ENCODE peak calls at places on chromosomes 16 and 17, in four cellular contexts. Q is effector CD4-positive, alpha-beta T cell; K is AG09309; Z is H4. P is an unnamed sample.

GRCh38 chr17:17765921-17766320 is 70.9 kb downstream of the SREBF1 start:
- DNase-seq in Z (no peak), K (no peak), Q (no peak), P (no peak)

GRCh38 chr17:30922235-30922993 is 669 bp downstream of the ADAP2 start:
- DNase-seq in Q (no peak), Z (no peak), K (no peak), P (no peak)

GRCh38 chr17:40629850-40630249 is 17.8 kb downstream of the SMARCE1 start:
- DNase-seq in Z (no peak), K (no peak), Q (no peak), P (no peak)

GRCh38 chr17:933168-934083 is 46.1 kb downstream of the NXN start:
- DNase-seq in Q (no peak), K (peak), Z (peak), P (peak)

GRCh38 chr17:69716571-69716970 is 302.1 kb downstream of the MAP2K6 start:
- DNase-seq in Z (no peak), K (peak), Q (no peak), P (peak)

GRCh38 chr16:17078950-17079631 is 391.7 kb downstream of the XYLT1 start:
- DNase-seq in K (no peak), Q (no peak), Z (no peak), P (no peak)

GRCh38 chr17:2051388-2052237 is 3.3 kb upstream of the HIC1 start:
- DNase-seq in K (no peak), Q (no peak), Z (no peak), P (no peak)

GRCh38 chr16:31704138-31704537 is 169.5 kb upstream of the ZNF267 start:
- DNase-seq in Q (no peak), K (no peak), Z (no peak), P (no peak)

GRCh38 chr17:1931759-1932579 is 93.2 kb downstream of the RTN4RL1 start:
- DNase-seq in Z (no peak), Q (no peak), K (no peak), P (peak)

GRCh38 chr17:78345791-78346494 is 13.9 kb downstream of the SOCS3 start:
- DNase-seq in Z (no peak), Q (no peak), K (no peak), P (no peak)

GRCh38 chr17:37200497-37200896 is 175.3 kb upstream of the C17orf78 start:
- DNase-seq in K (no peak), Z (no peak), Q (no peak), P (no peak)

GRCh38 chr17:75262112-75262606 is 480 bp downstream of the MRPS7 start:
- DNase-seq in Q (no peak), K (no peak), Z (no peak), P (no peak)

GRCh38 chr16:68997564-68997963 is 107.9 kb upstream of the HAS3 start:
- DNase-seq in K (no peak), Q (no peak), Z (no peak), P (no peak)

GRCh38 chr17:60395508-60396065 is 3.7 kb upstream of the USP32 start:
- DNase-seq in K (no peak), Z (no peak), Q (no peak), P (no peak)

GRCh38 chr17:41491476-41491875 is 1.8 kb upstream of the KRT36 start:
- DNase-seq in K (no peak), Q (no peak), Z (no peak), P (no peak)

GRCh38 chr16:14427371-14427948 is 202.6 kb downstream of the PARN start:
- DNase-seq in Z (no peak), Q (no peak), K (peak), P (peak)

GRCh38 chr17:8326591-8327583 is 12.8 kb upstream of the ODF4 start:
- DNase-seq in Q (no peak), Z (no peak), K (no peak), P (peak)

GRCh38 chr17:35733366-35733765 is 1.9 kb downstream of the RASL10B start:
- DNase-seq in K (no peak), Z (no peak), Q (no peak), P (no peak)

GRCh38 chr17:79946352-79947231 is 89.1 kb downstream of the TBC1D16 start:
- DNase-seq in Q (no peak), K (no peak), Z (no peak), P (no peak)

GRCh38 chr17:67994827-67995567 is 1.3 kb downstream of the C17orf58 start:
- DNase-seq in K (no peak), Z (peak), Q (no peak), P (peak)

GRCh38 chr17:733743-734142 is 1.3 kb downstream of the TLCD3A start:
- DNase-seq in Z (no peak), K (no peak), Q (no peak), P (no peak)

GRCh38 chr17:83150369-83151055 is 71.1 kb downstream of the METRNL start:
- DNase-seq in Z (no peak), Q (no peak), K (no peak), P (no peak)

GRCh38 chr17:45256114-45256966 is 5.6 kb downstream of the SPATA32 start:
- DNase-seq in K (no peak), Q (no peak), Z (no peak), P (no peak)

GRCh38 chr17:40019140-40019991 is 4.1 kb downstream of the CSF3 start:
- DNase-seq in Z (no peak), K (no peak), Q (no peak), P (peak)

P was measured in astrocyte.